ENCODE peak calls at places on chromosomes 11 and 22, in ten cellular contexts. Z is HFFc6; N is IMR-90; Q is Karpas-422; C is AG09309; J is stimulated activated CD8-positive, alpha-beta memory T cell treated with anti-CD3 and anti-CD28 coated beads, Interleukin-15, amount 100 ng/mL, for 4 hours; E is stimulated activated CD4-positive, alpha-beta T cell treated with anti-CD3 and anti-CD28 coated beads, TNF-alpha, amount 100 ng/mL, for 48 hours; O is naive thymus-derived CD8-positive, alpha-beta T cell; A is adrenal gland; G is H7. X is an unnamed sample.

GRCh38 chr11:61752117-61752924 is at the start of gene MYRF:
- DNase-seq in G (peak; percentile 96), N (peak; percentile 14), C (no peak), A (no peak), J (no peak), O (peak; percentile 60), Z (peak; percentile 5), E (peak; percentile 23), Q (no peak), X (no peak)

GRCh38 chr22:25536578-25536977 is 27.9 kb upstream of the GRK3 start:
- DNase-seq in O (no peak), C (no peak), G (no peak), A (no peak), E (no peak), Q (no peak), J (no peak), N (no peak), Z (no peak), X (no peak)

GRCh38 chr11:60498399-60498798 is 5.8 kb downstream of the MS4A12 start:
- DNase-seq in Z (no peak), C (no peak), N (no peak), O (no peak), J (no peak), Q (peak; percentile 68), A (no peak), E (no peak), G (no peak), X (no peak)

GRCh38 chr11:14124345-14124744 is 161.8 kb downstream of the SPON1 start:
- DNase-seq in J (no peak), O (no peak), Z (no peak), E (no peak), A (no peak), Q (no peak), N (no peak), G (no peak), C (no peak), X (no peak)

GRCh38 chr11:125365196-125365931 is 130.7 kb downstream of the FEZ1 start:
- DNase-seq in Q (peak; percentile 71), C (no peak), G (no peak), Z (no peak), A (no peak), E (no peak), N (no peak), J (no peak), O (no peak), X (no peak)

GRCh38 chr11:24617856-24618255 is 121.0 kb downstream of the LUZP2 start:
- DNase-seq in Q (no peak), J (no peak), G (no peak), C (no peak), Z (no peak), N (no peak), A (no peak), E (no peak), O (no peak), X (no peak)

GRCh38 chr11:75223954-75224643 is 16.5 kb upstream of the TPBGL start:
- DNase-seq in A (no peak), J (no peak), Z (no peak), E (no peak), C (no peak), N (no peak), G (peak; percentile 56), Q (no peak), O (no peak), X (no peak)

GRCh38 chr22:46029574-46030200 is 52.7 kb upstream of the WNT7B start:
- DNase-seq in O (no peak), N (no peak), E (no peak), C (no peak), G (peak; percentile 16), Z (no peak), Q (no peak), A (peak; percentile 12), J (no peak), X (no peak)

GRCh38 chr11:118238947-118239346 is 13.2 kb downstream of the MPZL3 start:
- DNase-seq in G (no peak), A (no peak), Q (no peak), C (no peak), Z (no peak), O (no peak), J (no peak), N (no peak), E (no peak), X (no peak)

GRCh38 chr11:26947379-26947844 is 46.5 kb upstream of the FIBIN start:
- DNase-seq in Q (no peak), G (no peak), Z (peak; percentile 100), E (no peak), N (peak; percentile 100), C (peak; percentile 100), A (no peak), O (no peak), J (no peak), X (peak; percentile 100)

GRCh38 chr11:3155691-3156258 is 9.3 kb downstream of the OSBPL5 start:
- DNase-seq in A (no peak), O (no peak), E (no peak), C (no peak), Z (peak; percentile 26), G (peak; percentile 60), N (no peak), J (no peak), Q (no peak), X (peak; percentile 56)